ENCODE peak calls at places on chromosomes 3 and 15, in six cellular contexts. One of them, this sample, is unnamed.

GRCh38 chr3:185878920-185879319 is 54.1 kb upstream of the IGF2BP2 start:
- DNase-seq in WTC11: no peak
- DNase-seq in GM23338: no peak
- DNase-seq in HepG2: no peak
- DNase-seq in K562: no peak
- DNase-seq in H1: no peak
- DNase-seq in this sample: no peak

GRCh38 chr3:183213415-183213814 is 39.6 kb upstream of the B3GNT5 start:
- DNase-seq in WTC11: no peak
- DNase-seq in GM23338: no peak
- DNase-seq in HepG2: no peak
- DNase-seq in K562: no peak
- DNase-seq in H1: no peak
- DNase-seq in this sample: no peak

GRCh38 chr3:179791793-179792192 is 139.0 kb downstream of the USP13 start:
- DNase-seq in WTC11: no peak
- DNase-seq in GM23338: no peak
- DNase-seq in HepG2: no peak
- DNase-seq in K562: no peak
- DNase-seq in H1: no peak
- DNase-seq in this sample: no peak

GRCh38 chr15:89059006-89059405 is 29.2 kb upstream of the ABHD2 start:
- DNase-seq in WTC11: no peak
- DNase-seq in GM23338: no peak
- DNase-seq in HepG2: no peak
- DNase-seq in K562: no peak
- DNase-seq in H1: no peak
- DNase-seq in this sample: no peak

GRCh38 chr3:106820726-106821362 is 556.4 kb upstream of the CCDC54 start:
- DNase-seq in WTC11: no peak
- DNase-seq in GM23338: no peak
- DNase-seq in HepG2: no peak
- DNase-seq in K562: no peak
- DNase-seq in H1: no peak
- DNase-seq in this sample: no peak

GRCh38 chr3:8279476-8279875 is 222.1 kb upstream of the LMCD1 start:
- DNase-seq in WTC11: peak
- DNase-seq in GM23338: peak
- DNase-seq in HepG2: no peak
- DNase-seq in K562: no peak
- DNase-seq in H1: no peak
- DNase-seq in this sample: no peak

GRCh38 chr15:64426845-64427465 is 33.4 kb upstream of the ZNF609 start:
- DNase-seq in WTC11: no peak
- DNase-seq in GM23338: peak
- DNase-seq in HepG2: peak
- DNase-seq in K562: no peak
- DNase-seq in H1: no peak
- DNase-seq in this sample: no peak

GRCh38 chr3:31680072-31680870 is 147.5 kb downstream of the STT3B start:
- DNase-seq in WTC11: no peak
- DNase-seq in GM23338: peak
- DNase-seq in HepG2: peak
- DNase-seq in K562: no peak
- DNase-seq in H1: peak
- DNase-seq in this sample: no peak

GRCh38 chr15:34161329-34161953 is 48.5 kb downstream of the KATNBL1 start:
- DNase-seq in WTC11: no peak
- DNase-seq in GM23338: peak
- DNase-seq in HepG2: no peak
- DNase-seq in K562: no peak
- DNase-seq in H1: no peak
- DNase-seq in this sample: no peak

GRCh38 chr3:46350262-46350565 is 3.7 kb upstream of the CCR2 start:
- DNase-seq in WTC11: no peak
- DNase-seq in GM23338: no peak
- DNase-seq in HepG2: no peak
- DNase-seq in K562: no peak
- DNase-seq in H1: no peak
- DNase-seq in this sample: no peak

GRCh38 chr3:123650101-123650500 is 65.2 kb upstream of the HACD2 start:
- DNase-seq in WTC11: no peak
- DNase-seq in GM23338: no peak
- DNase-seq in HepG2: no peak
- DNase-seq in K562: no peak
- DNase-seq in H1: no peak
- DNase-seq in this sample: no peak

GRCh38 chr3:72213296-72214064 is 428.5 kb upstream of the PROK2 start:
- DNase-seq in WTC11: no peak
- DNase-seq in GM23338: no peak
- DNase-seq in HepG2: no peak
- DNase-seq in K562: no peak
- DNase-seq in H1: no peak
- DNase-seq in this sample: no peak

GRCh38 chr3:126546549-126547239 is 12.0 kb downstream of the C3orf22 start:
- DNase-seq in WTC11: peak
- DNase-seq in GM23338: no peak
- DNase-seq in HepG2: no peak
- DNase-seq in K562: no peak
- DNase-seq in H1: peak
- DNase-seq in this sample: no peak

GRCh38 chr3:139202226-139202958 is 141.4 kb upstream of the MRPS22 start:
- DNase-seq in WTC11: peak
- DNase-seq in GM23338: peak
- DNase-seq in HepG2: peak
- DNase-seq in K562: peak
- DNase-seq in H1: peak
- DNase-seq in this sample: no peak

GRCh38 chr3:154786724-154787123 is 293.4 kb upstream of the MME start:
- DNase-seq in WTC11: no peak
- DNase-seq in GM23338: no peak
- DNase-seq in HepG2: no peak
- DNase-seq in K562: no peak
- DNase-seq in H1: no peak
- DNase-seq in this sample: no peak
- TF ChIP-seq CREB1 in WTC11: no peak
- TF ChIP-seq CREB1 in GM23338: no peak
- TF ChIP-seq CREB1 in HepG2: no peak
- TF ChIP-seq CREB1 in K562: no peak
- TF ChIP-seq CREB1 in H1: no peak
- TF ChIP-seq CREB1 in this sample: no peak

DNA sequence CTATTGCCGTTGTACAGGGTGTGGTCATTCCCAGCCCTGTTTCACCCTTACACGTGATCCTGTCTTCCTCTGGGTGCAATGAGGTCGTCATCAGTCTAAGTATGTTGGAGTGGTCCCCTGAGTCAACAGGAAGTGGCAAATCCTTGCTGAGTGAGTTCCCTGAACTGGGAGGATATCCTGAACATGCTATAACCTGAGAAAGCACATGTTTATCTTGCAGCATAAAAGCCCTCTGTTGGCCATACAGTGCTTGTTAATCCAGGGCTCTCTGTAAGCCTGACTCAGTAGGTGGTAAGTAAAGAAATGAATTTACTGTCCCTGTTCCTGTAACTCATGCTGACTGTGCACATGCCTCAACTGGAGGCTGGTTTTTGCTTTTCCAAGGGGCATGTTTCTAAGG is 477.8 kb upstream of the RGMA start:
- DNase-seq in WTC11: no peak
- DNase-seq in GM23338: no peak
- DNase-seq in HepG2: no peak
- DNase-seq in K562: no peak
- DNase-seq in H1: no peak
- DNase-seq in this sample: no peak
- TF ChIP-seq CREB1 in WTC11: no peak
- TF ChIP-seq CREB1 in GM23338: no peak
- TF ChIP-seq CREB1 in HepG2: no peak
- TF ChIP-seq CREB1 in K562: no peak
- TF ChIP-seq CREB1 in H1: no peak
- TF ChIP-seq CREB1 in this sample: no peak

GRCh38 chr3:43872301-43872700 is 181.6 kb downstream of the ABHD5 start:
- DNase-seq in WTC11: no peak
- DNase-seq in GM23338: no peak
- DNase-seq in HepG2: no peak
- DNase-seq in K562: no peak
- DNase-seq in H1: peak
- DNase-seq in this sample: no peak

GRCh38 chr3:43872901-43873300 is 182.2 kb downstream of the ABHD5 start:
- DNase-seq in WTC11: no peak
- DNase-seq in GM23338: no peak
- DNase-seq in HepG2: no peak
- DNase-seq in K562: no peak
- DNase-seq in H1: peak
- DNase-seq in this sample: no peak

GRCh38 chr3:43876648-43877047 is 185.9 kb downstream of the ABHD5 start:
- DNase-seq in WTC11: no peak
- DNase-seq in GM23338: no peak
- DNase-seq in HepG2: no peak
- DNase-seq in K562: no peak
- DNase-seq in H1: no peak
- DNase-seq in this sample: no peak

GRCh38 chr3:43873723-43874122 is 183.0 kb downstream of the ABHD5 start:
- DNase-seq in WTC11: no peak
- DNase-seq in GM23338: no peak
- DNase-seq in HepG2: no peak
- DNase-seq in K562: no peak
- DNase-seq in H1: no peak
- DNase-seq in this sample: no peak

GRCh38 chr3:43874290-43874689 is 183.6 kb downstream of the ABHD5 start:
- DNase-seq in WTC11: no peak
- DNase-seq in GM23338: no peak
- DNase-seq in HepG2: no peak
- DNase-seq in K562: no peak
- DNase-seq in H1: no peak
- DNase-seq in this sample: no peak
- TF ChIP-seq CREB1 in WTC11: no peak
- TF ChIP-seq CREB1 in GM23338: no peak
- TF ChIP-seq CREB1 in HepG2: no peak
- TF ChIP-seq CREB1 in K562: no peak
- TF ChIP-seq CREB1 in H1: no peak
- TF ChIP-seq CREB1 in this sample: no peak

GRCh38 chr3:39124876-39125836 is 17.7 kb downstream of the TTC21A start:
- DNase-seq in WTC11: no peak
- DNase-seq in GM23338: peak
- DNase-seq in HepG2: peak
- DNase-seq in K562: peak
- DNase-seq in H1: no peak
- DNase-seq in this sample: no peak
- TF ChIP-seq CREB1 in WTC11: no peak
- TF ChIP-seq CREB1 in GM23338: no peak
- TF ChIP-seq CREB1 in HepG2: no peak
- TF ChIP-seq CREB1 in K562: no peak
- TF ChIP-seq CREB1 in H1: no peak
- TF ChIP-seq CREB1 in this sample: no peak

This sample was measured in GM12878.